ENCODE peak calls at places on chromosomes 3 and 15, in seven cellular contexts. One of them, this sample, is unnamed.

GRCh38 chr15:101455291-101455916 is 34.1 kb downstream of the PCSK6 start:
- DNase-seq in dorsolateral prefrontal cortex: peak; percentile 69
- DNase-seq in fibroblast of pulmonary artery: no peak
- DNase-seq in A549: no peak
- DNase-seq in IMR-90: no peak
- DNase-seq in endodermal cell: peak; percentile 35
- DNase-seq in fibroblast of mammary gland: peak; percentile 58
- DNase-seq in this sample: no peak

GRCh38 chr3:82001276-82001953 is 240.0 kb upstream of the GBE1 start:
- DNase-seq in fibroblast of mammary gland: no peak
- DNase-seq in fibroblast of pulmonary artery: no peak
- DNase-seq in A549: no peak
- DNase-seq in endodermal cell: no peak
- DNase-seq in dorsolateral prefrontal cortex: no peak
- DNase-seq in IMR-90: no peak
- DNase-seq in this sample: no peak

GRCh38 chr3:186385856-186386602 is 24.0 kb upstream of the DGKG start:
- DNase-seq in IMR-90: no peak
- DNase-seq in fibroblast of mammary gland: peak; percentile 22
- DNase-seq in endodermal cell: no peak
- DNase-seq in fibroblast of pulmonary artery: no peak
- DNase-seq in A549: no peak
- DNase-seq in dorsolateral prefrontal cortex: no peak
- DNase-seq in this sample: no peak

GRCh38 chr3:143951351-143951971 is 20.2 kb upstream of the DIPK2A start:
- DNase-seq in dorsolateral prefrontal cortex: no peak
- DNase-seq in A549: peak; percentile 36
- DNase-seq in endodermal cell: peak; percentile 63
- DNase-seq in fibroblast of pulmonary artery: peak; percentile 69
- DNase-seq in fibroblast of mammary gland: peak; percentile 61
- DNase-seq in IMR-90: peak; percentile 46
- DNase-seq in this sample: no peak

GRCh38 chr3:14415501-14415900 is 13.1 kb downstream of the SLC6A6 start:
- DNase-seq in dorsolateral prefrontal cortex: no peak
- DNase-seq in fibroblast of mammary gland: peak; percentile 48
- DNase-seq in A549: no peak
- DNase-seq in endodermal cell: no peak
- DNase-seq in fibroblast of pulmonary artery: peak; percentile 58
- DNase-seq in IMR-90: peak; percentile 53
- DNase-seq in this sample: no peak

GRCh38 chr3:46714728-46715506 is 2.8 kb downstream of the PRSS50 start:
- DNase-seq in fibroblast of mammary gland: no peak
- DNase-seq in dorsolateral prefrontal cortex: no peak
- DNase-seq in endodermal cell: peak; percentile 28
- DNase-seq in fibroblast of pulmonary artery: no peak
- DNase-seq in A549: no peak
- DNase-seq in IMR-90: no peak
- DNase-seq in this sample: no peak

GRCh38 chr3:148372476-148372875 is 325.2 kb upstream of the AGTR1 start:
- DNase-seq in IMR-90: no peak
- DNase-seq in fibroblast of pulmonary artery: no peak
- DNase-seq in dorsolateral prefrontal cortex: no peak
- DNase-seq in A549: peak; percentile 3
- DNase-seq in fibroblast of mammary gland: no peak
- DNase-seq in endodermal cell: peak; percentile 30
- DNase-seq in this sample: no peak

GRCh38 chr3:75048650-75049049 is 434.2 kb upstream of the CNTN3 start:
- DNase-seq in fibroblast of pulmonary artery: no peak
- DNase-seq in dorsolateral prefrontal cortex: no peak
- DNase-seq in endodermal cell: no peak
- DNase-seq in A549: peak; percentile 6
- DNase-seq in fibroblast of mammary gland: peak; percentile 0
- DNase-seq in IMR-90: peak; percentile 3
- DNase-seq in this sample: no peak

GRCh38 chr3:23923786-23924185 is 6.9 kb downstream of the RPL15 start:
- DNase-seq in IMR-90: peak; percentile 83
- DNase-seq in dorsolateral prefrontal cortex: no peak
- DNase-seq in A549: no peak
- DNase-seq in fibroblast of pulmonary artery: peak; percentile 86
- DNase-seq in fibroblast of mammary gland: no peak
- DNase-seq in endodermal cell: no peak
- DNase-seq in this sample: no peak

GRCh38 chr3:142857056-142857455 is 31.8 kb downstream of the PCOLCE2 start:
- DNase-seq in A549: peak; percentile 80
- DNase-seq in dorsolateral prefrontal cortex: peak; percentile 52
- DNase-seq in fibroblast of mammary gland: no peak
- DNase-seq in fibroblast of pulmonary artery: peak; percentile 7
- DNase-seq in IMR-90: no peak
- DNase-seq in endodermal cell: peak; percentile 87
- DNase-seq in this sample: peak; percentile 27

GRCh38 chr15:23532019-23532418 is 33.5 kb upstream of the MKRN3 start:
- DNase-seq in A549: peak; percentile 83
- DNase-seq in fibroblast of pulmonary artery: peak; percentile 33
- DNase-seq in IMR-90: no peak
- DNase-seq in endodermal cell: no peak
- DNase-seq in fibroblast of mammary gland: peak; percentile 1
- DNase-seq in dorsolateral prefrontal cortex: no peak
- DNase-seq in this sample: no peak

GRCh38 chr15:88707766-88708165 is 69.0 kb downstream of the ISG20 start:
- DNase-seq in IMR-90: no peak
- DNase-seq in A549: no peak
- DNase-seq in fibroblast of mammary gland: peak; percentile 20
- DNase-seq in fibroblast of pulmonary artery: peak; percentile 17
- DNase-seq in dorsolateral prefrontal cortex: no peak
- DNase-seq in endodermal cell: no peak
- DNase-seq in this sample: no peak

GRCh38 chr15:92377083-92377789 is 16.4 kb upstream of the ST8SIA2 start:
- DNase-seq in dorsolateral prefrontal cortex: no peak
- DNase-seq in IMR-90: no peak
- DNase-seq in endodermal cell: peak; percentile 33
- DNase-seq in fibroblast of mammary gland: no peak
- DNase-seq in fibroblast of pulmonary artery: no peak
- DNase-seq in A549: peak; percentile 47
- DNase-seq in this sample: no peak

GRCh38 chr15:90650117-90650955 is 66.8 kb upstream of the BLM start:
- DNase-seq in A549: no peak
- DNase-seq in IMR-90: peak; percentile 69
- DNase-seq in endodermal cell: no peak
- DNase-seq in dorsolateral prefrontal cortex: no peak
- DNase-seq in fibroblast of mammary gland: peak; percentile 14
- DNase-seq in fibroblast of pulmonary artery: peak; percentile 74
- DNase-seq in this sample: no peak

GRCh38 chr15:85477730-85478129 is 97.3 kb downstream of the AKAP13 start:
- DNase-seq in fibroblast of pulmonary artery: peak; percentile 55
- DNase-seq in A549: peak; percentile 43
- DNase-seq in dorsolateral prefrontal cortex: no peak
- DNase-seq in endodermal cell: no peak
- DNase-seq in fibroblast of mammary gland: peak; percentile 85
- DNase-seq in IMR-90: peak; percentile 86
- DNase-seq in this sample: no peak

GRCh38 chr3:152283492-152284381 is 15.0 kb downstream of the MBNL1 start:
- DNase-seq in A549: no peak
- DNase-seq in dorsolateral prefrontal cortex: no peak
- DNase-seq in fibroblast of mammary gland: no peak
- DNase-seq in endodermal cell: no peak
- DNase-seq in fibroblast of pulmonary artery: no peak
- DNase-seq in IMR-90: no peak
- DNase-seq in this sample: no peak

GRCh38 chr3:107412376-107412775 is 35.1 kb downstream of the CCDC54 start:
- DNase-seq in fibroblast of mammary gland: peak; percentile 80
- DNase-seq in endodermal cell: no peak
- DNase-seq in dorsolateral prefrontal cortex: no peak
- DNase-seq in IMR-90: peak; percentile 49
- DNase-seq in A549: no peak
- DNase-seq in fibroblast of pulmonary artery: peak; percentile 10
- DNase-seq in this sample: no peak

GRCh38 chr3:133295199-133295901 is 104.5 kb upstream of the BFSP2 start:
- DNase-seq in IMR-90: peak; percentile 81
- DNase-seq in endodermal cell: peak; percentile 59
- DNase-seq in A549: no peak
- DNase-seq in dorsolateral prefrontal cortex: no peak
- DNase-seq in fibroblast of mammary gland: peak; percentile 49
- DNase-seq in fibroblast of pulmonary artery: peak; percentile 28
- DNase-seq in this sample: no peak

GRCh38 chr15:25268166-25268565 is 170.7 kb downstream of the UBE3A start:
- DNase-seq in endodermal cell: peak; percentile 49
- DNase-seq in A549: peak; percentile 11
- DNase-seq in fibroblast of pulmonary artery: no peak
- DNase-seq in dorsolateral prefrontal cortex: no peak
- DNase-seq in IMR-90: no peak
- DNase-seq in fibroblast of mammary gland: no peak
- DNase-seq in this sample: no peak

GRCh38 chr15:65130941-65131340 is 2.7 kb downstream of the PDCD7 start:
- DNase-seq in fibroblast of mammary gland: no peak
- DNase-seq in fibroblast of pulmonary artery: no peak
- DNase-seq in dorsolateral prefrontal cortex: no peak
- DNase-seq in IMR-90: no peak
- DNase-seq in A549: peak; percentile 24
- DNase-seq in endodermal cell: peak; percentile 65
- DNase-seq in this sample: no peak

GRCh38 chr15:39908186-39908585 is 11.9 kb downstream of the GPR176 start:
- DNase-seq in dorsolateral prefrontal cortex: no peak
- DNase-seq in A549: no peak
- DNase-seq in fibroblast of pulmonary artery: peak; percentile 89
- DNase-seq in endodermal cell: no peak
- DNase-seq in IMR-90: peak; percentile 96
- DNase-seq in fibroblast of mammary gland: peak; percentile 97
- DNase-seq in this sample: no peak

GRCh38 chr15:68781766-68782588 is 38.7 kb downstream of the ANP32A start:
- DNase-seq in A549: no peak
- DNase-seq in fibroblast of mammary gland: no peak
- DNase-seq in IMR-90: no peak
- DNase-seq in endodermal cell: peak; percentile 37
- DNase-seq in fibroblast of pulmonary artery: no peak
- DNase-seq in dorsolateral prefrontal cortex: no peak
- DNase-seq in this sample: no peak

GRCh38 chr15:40322531-40323238 is 807 bp upstream of the INAFM2 start:
- DNase-seq in IMR-90: no peak
- DNase-seq in endodermal cell: no peak
- DNase-seq in fibroblast of pulmonary artery: peak; percentile 52
- DNase-seq in dorsolateral prefrontal cortex: no peak
- DNase-seq in fibroblast of mammary gland: no peak
- DNase-seq in A549: no peak
- DNase-seq in this sample: peak; percentile 16

GRCh38 chr15:80162059-80162554 is 9.3 kb downstream of the FAH start:
- DNase-seq in A549: no peak
- DNase-seq in fibroblast of pulmonary artery: peak; percentile 72
- DNase-seq in dorsolateral prefrontal cortex: no peak
- DNase-seq in endodermal cell: no peak
- DNase-seq in IMR-90: peak; percentile 45
- DNase-seq in fibroblast of mammary gland: peak; percentile 16
- DNase-seq in this sample: no peak

GRCh38 chr3:192869131-192870027 is 48.3 kb downstream of the MB21D2 start:
- DNase-seq in A549: no peak
- DNase-seq in fibroblast of mammary gland: peak; percentile 75
- DNase-seq in fibroblast of pulmonary artery: peak; percentile 60
- DNase-seq in endodermal cell: no peak
- DNase-seq in IMR-90: peak; percentile 67
- DNase-seq in dorsolateral prefrontal cortex: no peak
- DNase-seq in this sample: no peak

GRCh38 chr3:39189150-39189510 is 3.3 kb downstream of the XIRP1 start:
- DNase-seq in fibroblast of pulmonary artery: no peak
- DNase-seq in dorsolateral prefrontal cortex: no peak
- DNase-seq in endodermal cell: peak; percentile 40
- DNase-seq in IMR-90: no peak
- DNase-seq in A549: no peak
- DNase-seq in fibroblast of mammary gland: no peak
- DNase-seq in this sample: no peak

DNA sequence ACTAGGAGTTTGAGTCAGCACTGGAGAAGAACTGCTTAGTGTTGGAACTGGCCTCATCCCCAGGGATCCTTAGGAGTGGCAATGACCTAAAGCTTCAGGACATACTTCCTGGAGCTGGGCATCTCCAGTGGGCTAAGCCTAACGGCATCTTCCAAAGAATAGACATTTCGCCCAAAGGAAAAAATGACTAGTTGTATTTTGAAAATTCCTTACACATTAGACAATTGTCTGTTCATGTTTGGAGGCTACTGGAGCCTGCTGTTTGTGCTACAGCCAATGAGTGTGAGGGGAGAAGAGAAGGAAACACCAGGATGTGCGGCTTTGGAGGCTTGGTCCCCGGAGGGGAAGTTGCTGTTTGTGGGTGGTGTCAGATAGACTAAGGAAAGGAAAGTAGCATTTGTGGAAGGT is 77.6 kb downstream of the POLR2M start:
- DNase-seq in endodermal cell: no peak
- DNase-seq in dorsolateral prefrontal cortex: no peak
- DNase-seq in A549: peak; percentile 4
- DNase-seq in fibroblast of mammary gland: peak; percentile 55
- DNase-seq in IMR-90: no peak
- DNase-seq in fibroblast of pulmonary artery: peak; percentile 60
- DNase-seq in this sample: no peak
- H3K4me3 ChIP-seq in endodermal cell: no peak overlapping the region
- H3K4me3 ChIP-seq in dorsolateral prefrontal cortex: no peak overlapping the region
- H3K4me3 ChIP-seq in A549: no peak overlapping the region
- H3K4me3 ChIP-seq in fibroblast of mammary gland: no peak overlapping the region
- H3K4me3 ChIP-seq in IMR-90: no peak overlapping the region
- H3K4me3 ChIP-seq in fibroblast of pulmonary artery: no peak overlapping the region
- H3K4me3 ChIP-seq in this sample: no peak overlapping the region

DNA sequence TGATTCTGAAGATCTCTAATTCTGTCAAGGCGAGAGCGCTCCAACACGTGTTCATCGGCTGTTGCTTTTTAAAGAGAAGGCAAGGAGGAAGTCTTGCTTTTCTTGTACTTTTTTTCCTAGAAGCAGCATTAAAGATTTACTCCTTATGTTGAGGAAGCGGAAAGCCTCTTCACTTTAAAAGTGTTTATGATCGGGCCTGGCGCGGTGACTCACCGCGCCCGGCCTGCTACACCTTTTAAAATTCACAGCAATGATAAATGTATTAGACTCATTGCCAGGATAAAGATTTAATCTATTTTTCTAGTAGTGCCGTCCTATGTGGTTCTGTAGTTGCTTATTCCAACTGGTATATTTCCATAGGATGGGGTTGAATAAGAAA is 818 bp upstream of the ARF4 start:
- DNase-seq in dorsolateral prefrontal cortex: no peak
- DNase-seq in A549: no peak
- DNase-seq in fibroblast of mammary gland: no peak
- DNase-seq in fibroblast of pulmonary artery: no peak
- DNase-seq in IMR-90: peak; percentile 45
- DNase-seq in endodermal cell: no peak
- DNase-seq in this sample: peak; percentile 56
- H3K4me3 ChIP-seq in dorsolateral prefrontal cortex: peak overlapping the region; percentile 86
- H3K4me3 ChIP-seq in A549: peak overlapping the region; percentile 66
- H3K4me3 ChIP-seq in fibroblast of mammary gland: peak overlapping the region; percentile 73
- H3K4me3 ChIP-seq in fibroblast of pulmonary artery: peak overlapping the region; percentile 86
- H3K4me3 ChIP-seq in IMR-90: peak overlapping the region; percentile 57
- H3K4me3 ChIP-seq in endodermal cell: peak overlapping the region; percentile 96
- H3K4me3 ChIP-seq in this sample: peak overlapping the region; percentile 70

GRCh38 chr3:172154768-172155649 is 115.6 kb downstream of the FNDC3B start:
- DNase-seq in endodermal cell: peak; percentile 60
- DNase-seq in dorsolateral prefrontal cortex: no peak
- DNase-seq in A549: no peak
- DNase-seq in fibroblast of mammary gland: peak; percentile 42
- DNase-seq in fibroblast of pulmonary artery: no peak
- DNase-seq in IMR-90: no peak
- DNase-seq in this sample: peak; percentile 56
- H3K4me3 ChIP-seq in endodermal cell: no peak overlapping the region
- H3K4me3 ChIP-seq in dorsolateral prefrontal cortex: no peak overlapping the region
- H3K4me3 ChIP-seq in A549: no peak overlapping the region
- H3K4me3 ChIP-seq in fibroblast of mammary gland: no peak overlapping the region
- H3K4me3 ChIP-seq in fibroblast of pulmonary artery: no peak overlapping the region
- H3K4me3 ChIP-seq in IMR-90: no peak overlapping the region
- H3K4me3 ChIP-seq in this sample: no peak overlapping the region

GRCh38 chr3:16101295-16102186 is 72.9 kb upstream of the GALNT15 start:
- DNase-seq in endodermal cell: no peak
- DNase-seq in fibroblast of pulmonary artery: no peak
- DNase-seq in A549: peak; percentile 79
- DNase-seq in IMR-90: peak; percentile 59
- DNase-seq in dorsolateral prefrontal cortex: no peak
- DNase-seq in fibroblast of mammary gland: peak; percentile 69
- DNase-seq in this sample: peak; percentile 65
- H3K4me3 ChIP-seq in endodermal cell: no peak overlapping the region
- H3K4me3 ChIP-seq in fibroblast of pulmonary artery: no peak overlapping the region
- H3K4me3 ChIP-seq in A549: no peak overlapping the region
- H3K4me3 ChIP-seq in IMR-90: no peak overlapping the region
- H3K4me3 ChIP-seq in dorsolateral prefrontal cortex: no peak overlapping the region
- H3K4me3 ChIP-seq in fibroblast of mammary gland: no peak overlapping the region
- H3K4me3 ChIP-seq in this sample: no peak overlapping the region

This sample was measured in transverse colon.